ENCODE peak calls at places on chromosome 21, in four cellular contexts. Z, E, X and J are unnamed samples.

GRCh38 chr21:41634211-41634694 is 126.3 kb upstream of the TMPRSS2 start:
- DNase-seq in Z (no peak), X (no peak), E (no peak), J (no peak)

GRCh38 chr21:15029077-15029476 is 35.7 kb downstream of the NRIP1 start:
- DNase-seq in E (no peak), Z (no peak), X (no peak), J (no peak)

GRCh38 chr21:41666641-41667051 is 100.2 kb downstream of the RIPK4 start:
- DNase-seq in X (peak; percentile 57), E (no peak), Z (no peak), J (no peak)

GRCh38 chr21:30408782-30409494 is 13.1 kb downstream of the KRTAP13-1 start:
- DNase-seq in X (no peak), E (peak; percentile 74), Z (no peak), J (peak; percentile 80)

GRCh38 chr21:39381009-39381408 is 32.1 kb upstream of the HMGN1 start:
- DNase-seq in E (no peak), X (no peak), Z (no peak), J (no peak)

GRCh38 chr21:45004481-45005263 is 64.8 kb downstream of the SLX9 start:
- DNase-seq in E (no peak), X (no peak), Z (peak; percentile 42), J (peak; percentile 60)

GRCh38 chr21:29257701-29258100 is 41.0 kb upstream of the BACH1 start:
- DNase-seq in Z (no peak), E (no peak), X (no peak), J (no peak)

GRCh38 chr21:39657091-39657689 is 44.5 kb downstream of the B3GALT5 start:
- DNase-seq in Z (no peak), E (no peak), X (no peak), J (no peak)

GRCh38 chr21:36732761-36733160 is 33.8 kb downstream of the SIM2 start:
- DNase-seq in Z (no peak), E (no peak), X (no peak), J (no peak)

GRCh38 chr21:21052672-21053071 is 54.5 kb downstream of the NCAM2 start:
- DNase-seq in E (no peak), Z (no peak), X (no peak), J (no peak)

GRCh38 chr21:39048064-39048463 is 135.2 kb downstream of the PSMG1 start:
- DNase-seq in X (peak; percentile 50), Z (peak; percentile 19), E (peak; percentile 63), J (no peak)

GRCh38 chr21:45250914-45251634 is 36.6 kb downstream of the POFUT2 start:
- DNase-seq in X (no peak), E (no peak), Z (no peak), J (no peak)

GRCh38 chr21:44548381-44548780 is 2.9 kb downstream of the KRTAP10-2 start:
- DNase-seq in E (peak; percentile 41), X (no peak), Z (no peak), J (no peak)

GRCh38 chr21:44845418-44846200 is 27.7 kb upstream of the SUMO3 start:
- DNase-seq in E (peak; percentile 90), X (peak; percentile 79), Z (peak; percentile 68), J (peak; percentile 93)

GRCh38 chr21:36981977-36982700 is 15.7 kb upstream of the HLCS start:
- DNase-seq in Z (no peak), E (no peak), X (no peak), J (no peak)

GRCh38 chr21:38921511-38922215 is 115.9 kb downstream of the ETS2 start:
- DNase-seq in E (no peak), Z (no peak), X (no peak), J (no peak)

GRCh38 chr21:31557421-31557955 is 102.0 kb upstream of the SOD1 start:
- DNase-seq in X (no peak), Z (no peak), E (peak; percentile 69), J (peak; percentile 81)

GRCh38 chr21:35258521-35258920 is 209.4 kb upstream of the RUNX1 start:
- DNase-seq in Z (no peak), X (no peak), E (no peak), J (no peak)

GRCh38 chr21:35256468-35256988 is 207.4 kb upstream of the RUNX1 start:
- DNase-seq in Z (peak; percentile 98), E (no peak), X (peak; percentile 84), J (no peak)

GRCh38 chr21:35254752-35255138 is 205.6 kb upstream of the RUNX1 start:
- DNase-seq in X (no peak), Z (no peak), E (no peak), J (no peak)

GRCh38 chr21:35259452-35259851 is 210.3 kb upstream of the RUNX1 start:
- DNase-seq in Z (no peak), X (no peak), E (no peak), J (no peak)

DNA sequence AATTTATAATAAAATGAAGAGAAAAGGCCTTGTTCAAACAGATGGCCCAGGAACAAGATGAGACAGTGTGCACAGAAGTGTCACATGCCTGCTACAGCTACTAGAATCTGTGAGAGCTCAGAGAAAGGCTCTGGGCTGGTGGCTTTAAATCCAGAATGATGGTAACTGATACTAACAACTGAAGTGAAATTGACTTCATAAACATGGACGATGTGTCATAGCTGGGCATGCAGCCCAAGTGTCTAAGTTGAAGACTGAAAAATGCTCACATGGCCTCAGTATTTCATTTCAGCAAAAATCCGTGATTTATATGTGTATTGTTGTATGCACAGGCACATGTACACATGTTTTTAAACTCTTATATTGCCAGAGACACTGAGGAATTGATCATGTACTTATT is 208.3 kb upstream of the RUNX1 start:
- DNase-seq in Z (peak; percentile 97), X (peak; percentile 68), E (no peak), J (peak; percentile 53)
- TF ChIP-seq POLR2AphosphoS5 in Z (no peak), X (no peak), E (no peak), J (no peak)

GRCh38 chr21:46412521-46413364 is 45.9 kb upstream of the DIP2A start:
- DNase-seq in X (peak; percentile 55), Z (no peak), E (no peak), J (no peak)
- TF ChIP-seq POLR2A in X (no peak), Z (no peak), E (no peak), J (no peak)

GRCh38 chr21:26404288-26404687 is 168.8 kb downstream of the CYYR1 start:
- DNase-seq in X (no peak), Z (no peak), E (no peak), J (no peak)

GRCh38 chr21:26405071-26405470 is 168.0 kb downstream of the CYYR1 start:
- DNase-seq in Z (peak; percentile 8), X (no peak), E (no peak), J (no peak)

GRCh38 chr21:26409735-26410134 is 163.4 kb downstream of the CYYR1 start:
- DNase-seq in Z (no peak), E (no peak), X (no peak), J (no peak)

GRCh38 chr21:26405735-26406361 is 167.2 kb downstream of the CYYR1 start:
- DNase-seq in Z (peak; percentile 20), X (no peak), E (no peak), J (peak; percentile 21)
- H3K9me3 ChIP-seq in Z (no peaks in the 10 kb centered on the region), X (no peaks in the 10 kb centered on the region), E (no peaks in the 10 kb centered on the region), J (no peaks in the 10 kb centered on the region)

GRCh38 chr21:42859891-42860230 is 19.5 kb downstream of the WDR4 start:
- DNase-seq in Z (no peak), X (no peak), E (no peak), J (peak; percentile 50)
- TF ChIP-seq POLR2AphosphoS5 in Z (no peak), X (no peak), E (no peak), J (no peak)

DNA sequence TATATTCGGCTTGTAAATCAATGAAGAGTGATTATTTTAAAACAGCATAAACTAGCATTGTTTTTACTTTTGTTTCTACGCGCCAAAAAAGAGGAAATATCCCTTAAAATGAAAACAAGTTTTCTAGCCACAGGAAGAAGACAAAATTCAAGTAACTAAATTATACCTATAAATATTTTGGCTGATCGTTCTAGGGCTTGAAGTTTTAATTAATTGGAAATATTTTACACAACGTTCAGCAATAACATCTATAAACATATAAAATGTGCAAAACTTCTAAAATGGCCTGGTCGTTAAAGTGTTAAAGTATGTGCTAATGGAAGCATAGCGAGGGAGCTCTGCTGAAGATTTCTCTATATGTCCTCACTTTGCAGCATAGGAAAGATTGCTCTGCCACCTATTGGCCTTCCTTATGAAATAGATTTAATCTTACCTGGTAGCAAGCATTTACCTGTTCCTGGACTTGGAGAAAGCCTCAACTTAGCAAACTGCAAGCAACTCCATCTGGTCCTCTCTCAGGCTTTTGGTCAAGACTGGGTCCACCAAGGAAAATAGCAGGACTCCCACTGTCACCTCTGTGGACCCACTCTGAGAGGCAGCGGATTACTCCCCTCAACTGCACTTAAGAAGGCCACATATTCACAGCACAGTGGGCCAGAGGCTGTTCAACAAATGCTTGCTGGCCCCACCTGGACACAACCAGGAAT is 351.3 kb upstream of the RUNX1 start:
- DNase-seq in X (no peak), E (no peak), Z (peak; percentile 73), J (no peak)
- TF ChIP-seq POLR2A in X (no peak), E (no peak), Z (no peak), J (no peak)

GRCh38 chr21:33707846-33708245 is 65.5 kb downstream of the ITSN1 start:
- DNase-seq in X (no peak), Z (no peak), E (no peak), J (no peak)
- H3K9me3 ChIP-seq in X (no peaks in the 10 kb centered on the region), Z (no peaks in the 10 kb centered on the region), E (no peaks in the 10 kb centered on the region), J (peaks cover 11% of the 10 kb centered on the region)

GRCh38 chr21:26140185-26140584 is 30.4 kb downstream of the APP start:
- DNase-seq in E (no peak), X (peak; percentile 75), Z (peak; percentile 98), J (no peak)
- TF ChIP-seq POLR2AphosphoS5 in E (no peak), X (peak; percentile 24), Z (peak; percentile 94), J (peak; percentile 67)